ENCODE peak calls at places on chromosomes 3 and 15, in six cellular contexts. Z, N, G, S, L and M are unnamed samples.
A peak's percentile ranks its signal among the peaks of the same experiment; 100 is the strongest.

GRCh38 chr3:110789315-110789714 is 282.3 kb upstream of the NECTIN3 start:
- DNase-seq in Z (no peak), N (no peak), G (no peak), S (no peak), L (no peak), M (no peak)

GRCh38 chr3:51514210-51514609 is 14.4 kb upstream of the DCAF1 start:
- DNase-seq in Z (no peak), N (no peak), G (no peak), S (no peak), L (no peak), M (no peak)

GRCh38 chr3:146838221-146838620 is 233.1 kb upstream of the PLSCR5 start:
- DNase-seq in Z (no peak), N (no peak), G (no peak), S (no peak), L (no peak), M (no peak)

GRCh38 chr3:12347301-12347700 is 58.4 kb downstream of the PPARG start:
- DNase-seq in Z (no peak), N (no peak), G (no peak), S (no peak), L (no peak), M (no peak)

GRCh38 chr15:55535436-55535835 is 27.4 kb upstream of the DNAAF4 start:
- DNase-seq in Z (no peak), N (no peak), G (no peak), S (no peak), L (no peak), M (no peak)

GRCh38 chr15:44064706-44065105 is 130.4 kb downstream of the FRMD5 start:
- DNase-seq in Z (no peak), N (no peak), G (no peak), S (no peak), L (no peak), M (no peak)

GRCh38 chr3:61015840-61016239 is 235.4 kb downstream of the FHIT start:
- DNase-seq in Z (no peak), N (no peak), G (no peak), S (no peak), L (no peak), M (no peak)

GRCh38 chr15:62798536-62798935 is 244.0 kb upstream of the TPM1 start:
- DNase-seq in Z (no peak), N (no peak), G (no peak), S (no peak), L (no peak), M (no peak)

GRCh38 chr3:60514085-60514649 is 737.1 kb downstream of the FHIT start:
- DNase-seq in Z (no peak), N (no peak), G (no peak), S (no peak), L (no peak), M (no peak)

GRCh38 chr3:159178209-159178897 is 376.5 kb downstream of the MFSD1 start:
- DNase-seq in Z (no peak), N (no peak), G (no peak), S (no peak), L (no peak), M (no peak)

GRCh38 chr3:159175391-159175725 is 373.5 kb downstream of the MFSD1 start:
- DNase-seq in Z (no peak), N (no peak), G (no peak), S (no peak), L (no peak), M (no peak)

GRCh38 chr3:159172473-159172872 is 370.6 kb downstream of the MFSD1 start:
- DNase-seq in Z (no peak), N (no peak), G (no peak), S (no peak), L (no peak), M (no peak)

GRCh38 chr3:159171333-159171732 is 369.5 kb downstream of the MFSD1 start:
- DNase-seq in Z (no peak), N (no peak), G (no peak), S (no peak), L (no peak), M (no peak)

GRCh38 chr3:159174715-159175390 is 373.0 kb downstream of the MFSD1 start:
- DNase-seq in Z (no peak), N (no peak), G (no peak), S (no peak), L (no peak), M (no peak)
- TF ChIP-seq ZNF274 in Z (no peak), N (no peak), G (no peak), S (no peak), L (no peak), M (no peak)

DNA sequence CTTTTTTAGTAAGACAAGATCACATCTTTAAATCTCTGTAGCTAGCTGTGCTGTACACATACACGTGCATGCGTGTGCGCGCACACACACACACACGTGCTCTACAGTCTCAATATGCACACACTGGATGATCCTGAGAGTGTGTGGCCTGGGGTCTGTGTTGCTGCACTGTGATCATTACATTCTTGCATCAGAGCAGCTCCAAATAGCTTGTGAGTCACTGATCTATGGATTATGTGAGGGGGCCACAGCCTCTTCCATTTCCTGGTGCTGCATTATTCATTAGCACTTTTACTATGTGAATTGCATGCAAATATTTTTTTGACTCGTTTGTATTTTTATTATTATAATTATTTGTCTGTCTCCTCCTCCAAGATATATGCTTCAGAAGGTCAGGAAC is 34.6 kb downstream of the MCTP2 start:
- DNase-seq in Z (no peak), N (no peak), G (peak; percentile 10), S (no peak), L (no peak), M (no peak)
- TF ChIP-seq ZNF274 in Z (no peak), N (no peak), G (no peak), S (no peak), L (no peak), M (no peak)

DNA sequence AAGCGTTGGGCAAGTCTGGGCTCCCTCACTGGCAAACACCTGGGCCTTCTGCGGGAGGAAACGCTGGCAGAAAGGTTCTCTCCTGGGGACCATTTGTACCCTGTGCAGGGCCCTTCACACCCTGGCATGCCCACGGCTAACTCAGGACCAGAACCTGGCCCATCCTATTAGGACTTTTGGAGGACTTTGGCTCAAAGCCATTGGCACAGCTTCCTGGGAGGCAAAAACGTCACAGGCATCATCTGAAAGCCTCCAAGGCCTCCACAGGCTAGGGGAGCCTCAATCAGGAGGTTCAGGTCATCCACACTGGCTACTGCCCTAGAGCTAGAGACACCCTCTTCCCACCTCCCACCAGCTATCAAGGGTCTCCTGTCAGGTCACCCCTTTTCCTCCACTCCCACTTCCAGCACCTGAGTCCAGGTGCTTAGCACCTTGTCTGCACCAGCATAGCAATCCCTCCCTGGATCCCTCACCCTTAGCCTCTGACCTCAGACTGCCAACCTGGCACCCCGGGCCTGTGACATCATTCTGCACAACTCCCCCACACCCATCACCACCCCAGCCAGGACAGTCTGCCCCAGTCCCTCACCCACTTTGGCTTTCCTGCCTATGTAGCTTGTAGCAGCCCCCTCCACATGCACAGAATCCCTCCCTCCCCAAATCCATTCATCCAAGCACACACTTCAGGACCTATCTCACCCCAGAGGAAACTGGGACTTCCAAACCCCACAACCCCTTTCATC is 644 bp upstream of the PLXNB1 start:
- DNase-seq in Z (no peak), N (no peak), G (no peak), S (no peak), L (no peak), M (no peak)
- TF ChIP-seq ZNF274 in Z (no peak), N (no peak), G (no peak), S (no peak), L (no peak), M (no peak)

GRCh38 chr3:133547432-133548041 is 25.9 kb upstream of the CDV3 start:
- DNase-seq in Z (no peak), N (peak; percentile 1), G (peak; percentile 46), S (no peak), L (no peak), M (no peak)
- TF ChIP-seq ZNF274 in Z (no peak), N (no peak), G (no peak), S (no peak), L (no peak), M (no peak)

DNA sequence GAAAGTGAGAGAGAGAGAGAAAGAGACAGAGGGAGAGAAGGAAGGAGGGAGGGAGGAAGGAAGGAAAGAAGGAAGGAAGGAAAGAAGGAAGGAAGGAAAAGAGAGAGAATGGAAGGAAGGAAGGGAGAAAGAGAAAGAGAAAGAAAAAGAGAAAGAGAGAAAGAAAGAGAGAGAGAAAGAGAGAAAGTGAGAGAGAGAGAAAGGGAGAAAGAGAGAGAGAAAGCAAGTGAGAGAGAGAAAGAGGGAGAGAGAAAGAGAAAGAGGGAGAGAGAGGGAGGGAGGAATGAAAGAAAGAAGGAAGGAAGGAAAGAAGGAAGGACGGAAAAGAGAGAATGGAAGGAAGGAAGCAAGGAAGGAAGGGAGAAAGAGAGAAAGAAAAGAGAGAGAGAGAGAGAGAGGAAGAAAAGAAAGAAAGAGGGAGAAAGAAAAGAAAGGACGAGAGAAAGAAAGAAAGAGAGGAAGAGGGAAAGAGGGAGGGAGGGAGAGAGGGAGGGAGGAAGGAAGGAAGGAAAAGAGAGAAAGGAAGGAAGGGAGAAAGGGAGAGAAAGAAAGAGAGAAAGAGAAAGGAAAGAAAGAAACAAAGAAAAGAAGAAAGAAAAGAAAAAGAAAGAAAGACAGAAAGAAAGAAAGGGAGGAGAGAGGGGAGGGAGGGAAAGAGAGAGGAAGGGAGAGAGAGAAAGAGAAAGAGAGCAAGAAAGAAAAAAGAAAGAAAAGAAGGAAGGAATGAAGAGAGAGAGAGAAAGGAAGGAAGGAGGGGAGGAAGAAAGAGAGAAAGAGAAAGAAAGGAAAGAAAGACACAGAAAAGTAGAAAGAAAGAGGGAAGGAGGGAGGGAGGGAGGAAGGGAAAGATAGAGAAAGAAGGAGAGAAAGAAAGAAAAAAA is 10.8 kb downstream of the WNT7A start:
- DNase-seq in Z (no peak), N (no peak), G (no peak), S (no peak), L (no peak), M (no peak)
- TF ChIP-seq ZNF274 in Z (no peak), N (no peak), G (no peak), S (no peak), L (no peak), M (no peak)

GRCh38 chr15:48281674-48282073 is 49.6 kb upstream of the DUT start:
- DNase-seq in Z (no peak), N (no peak), G (no peak), S (no peak), L (no peak), M (no peak)

GRCh38 chr15:48282186-48282585 is 49.0 kb upstream of the DUT start:
- DNase-seq in Z (no peak), N (no peak), G (no peak), S (no peak), L (no peak), M (no peak)

GRCh38 chr15:48283361-48284157 is 47.7 kb upstream of the DUT start:
- DNase-seq in Z (no peak), N (no peak), G (peak; percentile 33), S (no peak), L (no peak), M (no peak)

GRCh38 chr15:48279608-48280007 is 51.6 kb upstream of the DUT start:
- DNase-seq in Z (no peak), N (no peak), G (no peak), S (no peak), L (no peak), M (no peak)

GRCh38 chr15:48285329-48286214 is 45.7 kb upstream of the DUT start:
- DNase-seq in Z (peak; percentile 72), N (no peak), G (peak; percentile 58), S (peak; percentile 55), L (peak; percentile 38), M (peak; percentile 74)
- TF ChIP-seq ZNF274 in Z (no peak), N (no peak), G (no peak), S (no peak), L (no peak), M (no peak)